ENCODE peak calls at places on chromosomes 4 and X, in six cellular contexts. O is testis, L is body of pancreas, J is suprapubic skin, S is uterus, A is spleen. Z is an unnamed sample. For H3K27me3 and H3K9me3, the result is how much of the 10 kb centered on the place peaks cover.

GRCh38 chr4:122765702-122766352 is 33.3 kb downstream of the BBS12 start:
- DNase-seq in O (no peak), L (no peak), J (no peak), S (no peak), A (no peak), Z (no peak)

GRCh38 chr4:38663021-38663800 is 788 bp upstream of the KLF3 start:
- DNase-seq in O (peak), L (no peak), J (peak), S (no peak), A (no peak), Z (peak)

GRCh38 chrX:113390531-113390930 is 549.9 kb upstream of the AMOT start:
- DNase-seq in O (no peak), L (no peak), J (no peak), S (no peak), A (no peak), Z (no peak)

GRCh38 chrX:152813211-152813610 is 17.3 kb downstream of the CETN2 start:
- DNase-seq in O (no peak), L (no peak), J (no peak), S (no peak), A (no peak), Z (no peak)

GRCh38 chrX:24125028-24125612 is 24.4 kb upstream of the ZFX start:
- DNase-seq in O (peak), L (peak), J (no peak), S (no peak), A (peak), Z (no peak)

GRCh38 chrX:29617276-29617675 is 598.1 kb upstream of the MAGEB2 start:
- DNase-seq in O (no peak), L (no peak), J (no peak), S (no peak), A (no peak), Z (no peak)

GRCh38 chrX:68832516-68833447 is 4.0 kb downstream of the EFNB1 start:
- DNase-seq in O (no peak), L (no peak), J (peak), S (peak), A (no peak), Z (peak)

GRCh38 chr4:79575709-79576479 is 167.9 kb upstream of the GK2 start:
- DNase-seq in O (no peak), L (no peak), J (no peak), S (no peak), A (no peak), Z (no peak)

GRCh38 chr4:96753216-96753615 is 913.3 kb downstream of the PDHA2 start:
- DNase-seq in O (no peak), L (no peak), J (no peak), S (no peak), A (no peak), Z (no peak)

GRCh38 chr4:1192091-1192492 is 19.7 kb upstream of the SPON2 start:
- DNase-seq in O (peak), L (peak), J (peak), S (peak), A (peak), Z (peak)

GRCh38 chr4:37890501-37891220 is at the start of gene TBC1D1:
- DNase-seq in O (peak), L (peak), J (peak), S (peak), A (peak), Z (peak)

GRCh38 chr4:157045507-157046127 is 30.3 kb upstream of the GLRB start:
- DNase-seq in O (peak), L (peak), J (no peak), S (no peak), A (no peak), Z (peak)

GRCh38 chr4:82642321-82642720 is 80.5 kb upstream of the TMEM150C start:
- DNase-seq in O (no peak), L (no peak), J (no peak), S (no peak), A (no peak), Z (no peak)

GRCh38 chr4:172650758-172651495 is 517.7 kb upstream of the GALNT7 start:
- DNase-seq in O (no peak), L (no peak), J (no peak), S (no peak), A (no peak), Z (no peak)

GRCh38 chr4:88320780-88321373 is 36.5 kb upstream of the PPM1K start:
- DNase-seq in O (peak), L (no peak), J (no peak), S (no peak), A (peak), Z (no peak)

GRCh38 chrX:97828454-97828853 is 944.7 kb downstream of the RPA4 start:
- DNase-seq in O (no peak), L (no peak), J (no peak), S (no peak), A (no peak), Z (no peak)

GRCh38 chr4:110904435-110905050 is 281.7 kb upstream of the PITX2 start:
- DNase-seq in O (no peak), L (no peak), J (no peak), S (no peak), A (no peak), Z (no peak)

GRCh38 chr4:183200453-183200852 is 101.4 kb downstream of the WWC2 start:
- DNase-seq in O (peak), L (peak), J (no peak), S (peak), A (no peak), Z (peak)

GRCh38 chr4:129561886-129562285 is 465.9 kb downstream of the C4orf33 start:
- DNase-seq in O (no peak), L (no peak), J (no peak), S (no peak), A (no peak), Z (no peak)

GRCh38 chrX:137405449-137406140 is 160.3 kb upstream of the ZIC3 start:
- DNase-seq in O (no peak), L (no peak), J (no peak), S (no peak), A (peak), Z (no peak)

GRCh38 chrX:149908308-149908707 is 21.1 kb upstream of the HSFX4 start:
- DNase-seq in O (no peak), L (no peak), J (no peak), S (no peak), A (no peak), Z (no peak)

GRCh38 chr4:3809028-3809427 is 42.8 kb downstream of the ADRA2C start:
- DNase-seq in O (no peak), L (no peak), J (no peak), S (no peak), A (no peak), Z (no peak)

GRCh38 chr4:3270141-3270611 is 21.2 kb downstream of the MSANTD1 start:
- DNase-seq in O (no peak), L (peak), J (peak), S (no peak), A (no peak), Z (no peak)

GRCh38 chr4:65599335-65599734 is 71.0 kb downstream of the EPHA5 start:
- DNase-seq in O (no peak), L (no peak), J (no peak), S (no peak), A (no peak), Z (no peak)

GRCh38 chr4:2786152-2786671 is 6.7 kb upstream of the SH3BP2 start:
- DNase-seq in O (no peak), L (peak), J (peak), S (no peak), A (peak), Z (no peak)

GRCh38 chr4:156971623-156972369 is at the start of gene PDGFC:
- DNase-seq in O (peak), L (peak), J (peak), S (peak), A (peak), Z (peak)

GRCh38 chr4:188918787-188919186 is 779.5 kb downstream of the TRIML1 start:
- DNase-seq in O (no peak), L (no peak), J (no peak), S (no peak), A (no peak), Z (no peak)

GRCh38 chrX:124467202-124467601 is 120.8 kb downstream of the SH2D1A start:
- DNase-seq in O (no peak), L (no peak), J (no peak), S (no peak), A (no peak), Z (no peak)

GRCh38 chr4:124589827-124590226 is 122.7 kb downstream of the ANKRD50 start:
- DNase-seq in O (no peak), L (no peak), J (no peak), S (no peak), A (no peak), Z (no peak)

GRCh38 chrX:13607356-13607995 is 38.1 kb downstream of the EGFL6 start:
- DNase-seq in O (no peak), L (no peak), J (no peak), S (no peak), A (no peak), Z (no peak)

GRCh38 chrX:13605611-13606010 is 36.2 kb downstream of the EGFL6 start:
- DNase-seq in O (no peak), L (no peak), J (no peak), S (no peak), A (no peak), Z (no peak)

DNA sequence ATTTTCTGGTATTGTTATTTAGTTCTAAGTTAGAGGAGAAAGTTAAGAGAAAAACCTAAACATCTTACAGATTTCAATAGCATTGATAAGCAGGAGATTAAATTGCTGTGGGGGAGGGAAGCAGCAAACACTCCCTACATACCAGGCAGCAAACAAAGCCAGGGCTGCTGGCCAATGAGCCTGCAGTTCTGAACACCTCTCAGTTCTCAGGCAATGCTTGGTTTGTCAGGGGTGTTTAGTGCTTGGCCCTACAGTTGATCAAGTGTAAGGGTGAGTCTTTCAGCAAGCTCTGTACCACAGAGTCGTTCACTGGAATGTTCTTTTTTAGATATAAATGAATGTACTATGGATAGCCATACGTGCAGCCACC is 38.6 kb downstream of the EGFL6 start:
- DNase-seq in O (no peak), L (no peak), J (no peak), S (no peak), A (no peak), Z (no peak)
- H3K27me3 ChIP-seq in O (under half), L (under half), J (under half), S (under half), A (under half), Z (under half)

GRCh38 chr4:140236649-140237160 is 82.7 kb upstream of the MAML3 start:
- DNase-seq in O (no peak), L (no peak), J (no peak), S (no peak), A (no peak), Z (no peak)

GRCh38 chr4:140240237-140240636 is 86.3 kb upstream of the MAML3 start:
- DNase-seq in O (no peak), L (no peak), J (no peak), S (no peak), A (no peak), Z (no peak)

GRCh38 chr4:140239311-140239710 is 85.3 kb upstream of the MAML3 start:
- DNase-seq in O (no peak), L (no peak), J (no peak), S (no peak), A (no peak), Z (no peak)

GRCh38 chr4:140238353-140239041 is 84.5 kb upstream of the MAML3 start:
- DNase-seq in O (peak), L (peak), J (peak), S (peak), A (no peak), Z (peak)

GRCh38 chr4:140237616-140238352 is 83.8 kb upstream of the MAML3 start:
- DNase-seq in O (peak), L (peak), J (peak), S (peak), A (peak), Z (peak)
- TF ChIP-seq POLR2A in O (no peak), L (no peak), J (no peak), S (no peak), A (no peak), Z (no peak)

DNA sequence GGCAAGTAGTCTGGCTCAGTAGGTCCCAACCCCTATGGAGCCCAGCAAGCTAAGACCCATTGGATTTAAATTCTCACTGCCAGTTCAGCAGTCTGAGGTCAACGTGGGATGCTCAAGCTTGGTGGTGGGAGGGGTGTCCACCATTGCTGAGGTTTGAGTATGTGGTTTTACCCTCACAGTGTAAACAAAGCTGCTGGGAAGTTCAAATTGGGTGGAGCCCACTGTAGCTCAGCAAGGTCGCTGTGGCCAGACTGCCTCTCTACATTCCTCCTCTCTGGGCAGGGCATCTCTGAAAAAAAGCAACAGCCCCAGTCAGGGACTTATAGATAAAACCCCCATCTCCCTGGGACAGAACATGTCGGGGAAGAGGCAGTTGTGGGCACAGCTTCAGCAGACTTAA is 14.9 kb upstream of the RRAGB start:
- DNase-seq in O (no peak), L (no peak), J (no peak), S (no peak), A (no peak), Z (no peak)
- H3K9me3 ChIP-seq in O (under half), L (under half), J (under half), S (under half), A (under half), Z (under half)

GRCh38 chrX:145099204-145099603 is 148.1 kb upstream of the SPANXN1 start:
- DNase-seq in O (no peak), L (no peak), J (no peak), S (no peak), A (no peak), Z (no peak)
- H3K27me3 ChIP-seq in O (under half), L (under half), J (under half), S (under half), A (under half), Z (under half)

GRCh38 chrX:49286136-49286535 is 16.5 kb downstream of the PPP1R3F start:
- DNase-seq in O (no peak), L (no peak), J (no peak), S (no peak), A (no peak), Z (no peak)
- TF ChIP-seq POLR2A in O (no peak), L (no peak), J (no peak), S (no peak), A (no peak), Z (no peak)

GRCh38 chrX:66717926-66718325 is 79.0 kb upstream of the EDA2R start:
- DNase-seq in O (no peak), L (no peak), J (no peak), S (no peak), A (no peak), Z (no peak)
- H3K9me3 ChIP-seq in O (under half), L (under half), J (under half), S (under half), A (under half), Z (under half)